ENCODE peak calls at places on chromosomes 3 and 15, in four cellular contexts. K is breast epithelium, U is WERI-Rb-1, X is astrocyte of the cerebellum. G is an unnamed sample.

GRCh38 chr3:182516597-182517336 is 276.5 kb upstream of the ATP11B start:
- DNase-seq in K (no peak), X (no peak), U (no peak), G (no peak)

GRCh38 chr15:61186905-61187865 is 41.9 kb downstream of the RORA start:
- DNase-seq in X (no peak), K (no peak), U (no peak), G (no peak)

GRCh38 chr15:101578443-101578894 is 73.7 kb downstream of the TM2D3 start:
- DNase-seq in K (no peak), U (peak; percentile 49), X (no peak), G (no peak)

GRCh38 chr3:25156526-25157075 is 271.5 kb upstream of the RARB start:
- DNase-seq in X (peak; percentile 63), K (no peak), U (no peak), G (no peak)

GRCh38 chr15:44738340-44738984 is 2.1 kb downstream of the TRIM69 start:
- DNase-seq in U (no peak), X (peak; percentile 57), K (no peak), G (no peak)

GRCh38 chr15:41022487-41023090 is 69.3 kb downstream of the CHAC1 start:
- DNase-seq in U (peak; percentile 47), K (no peak), X (peak; percentile 49), G (no peak)

GRCh38 chr3:32325957-32326356 is 65.7 kb upstream of the CMTM7 start:
- DNase-seq in U (no peak), X (no peak), K (no peak), G (no peak)

GRCh38 chr3:111617912-111618601 is 22.9 kb upstream of the ZBED2 start:
- DNase-seq in X (no peak), K (no peak), U (no peak), G (no peak)

GRCh38 chr15:36966704-36967103 is 133.6 kb downstream of the MEIS2 start:
- DNase-seq in U (no peak), K (no peak), X (no peak), G (no peak)

GRCh38 chr3:169836942-169837275 is 24.2 kb upstream of the LRRC34 start:
- DNase-seq in U (no peak), K (no peak), X (no peak), G (no peak)

GRCh38 chr3:6753536-6753935 is 107.4 kb upstream of the GRM7 start:
- DNase-seq in X (no peak), K (no peak), U (no peak), G (no peak)

GRCh38 chr3:111299070-111299672 is 227.6 kb downstream of the NECTIN3 start:
- DNase-seq in U (no peak), X (peak; percentile 20), K (no peak), G (no peak)

GRCh38 chr3:12884104-12884742 is 42.9 kb upstream of the RPL32 start:
- DNase-seq in K (no peak), U (peak; percentile 65), X (peak; percentile 4), G (no peak)

DNA sequence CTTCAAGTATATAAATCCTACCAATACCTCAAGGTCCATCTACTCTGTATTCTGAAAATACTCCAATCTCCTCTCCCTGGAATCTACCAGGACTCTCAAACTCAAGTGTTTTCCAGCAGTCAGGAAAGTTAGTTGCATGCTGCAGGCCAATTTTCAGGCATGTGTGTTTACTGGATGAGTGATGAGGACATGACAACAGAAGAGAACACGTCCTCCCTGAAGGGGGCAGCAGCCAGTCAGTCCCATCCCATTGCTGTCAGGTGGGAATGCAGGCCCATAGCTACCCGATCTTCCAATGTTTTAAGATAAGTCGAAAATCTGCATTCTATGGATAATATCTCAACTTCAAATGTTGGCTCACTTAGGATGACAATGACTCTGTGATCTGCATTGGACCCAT is 496.2 kb downstream of the FHIT start:
- DNase-seq in U (peak; percentile 56), X (no peak), K (no peak), G (no peak)
- TF ChIP-seq CTCF in U (peak; percentile 88), X (no peak), K (no peak), G (no peak)

DNA sequence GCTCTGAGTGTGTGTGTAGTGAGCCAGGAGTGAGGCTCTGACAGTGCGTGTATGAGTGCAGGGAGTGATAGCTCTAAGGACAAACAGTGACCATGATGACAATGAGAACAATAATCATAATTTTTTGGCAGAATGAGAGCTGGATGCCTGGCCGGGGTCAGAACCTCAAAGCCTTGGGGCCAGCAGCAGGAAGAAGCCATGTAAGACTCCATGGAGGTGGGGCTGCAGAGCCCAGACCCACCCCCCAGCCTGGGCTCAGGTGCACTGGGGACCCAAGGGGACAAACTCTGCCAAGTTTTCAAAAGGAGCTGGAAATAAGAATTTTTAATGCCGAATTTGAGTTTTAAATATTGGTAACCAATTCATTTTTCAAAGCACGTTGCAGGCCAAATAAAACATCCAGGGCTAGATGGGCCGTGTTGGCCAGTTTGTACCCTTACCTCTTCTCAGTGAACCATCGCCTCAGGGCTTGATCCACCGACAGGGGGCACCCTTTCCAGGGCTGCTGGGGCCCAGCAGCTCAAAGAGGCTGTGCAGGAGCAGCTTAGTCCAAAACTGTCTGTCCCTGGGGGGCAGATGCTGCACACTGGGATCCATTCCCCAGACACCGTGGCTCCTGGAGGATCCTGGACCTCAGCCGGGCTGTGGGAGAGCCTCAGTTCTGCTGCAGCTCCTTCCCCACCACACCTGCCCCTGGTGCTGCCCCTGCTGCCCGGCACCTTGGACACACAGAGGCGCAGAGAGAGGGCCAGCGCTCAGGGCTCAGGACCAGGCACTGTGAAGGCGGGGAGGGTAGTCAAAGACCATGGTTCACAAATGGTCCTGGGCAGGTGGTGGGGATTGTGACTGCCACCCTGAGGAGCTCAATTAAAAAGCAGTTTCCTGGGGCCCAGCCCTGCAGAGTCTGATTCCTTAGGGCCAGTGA is 86.1 kb upstream of the PRR20G start:
- DNase-seq in X (no peak), K (no peak), U (peak; percentile 68), G (no peak)
- TF ChIP-seq CTCF in X (peak; percentile 12), K (no peak), U (peak; percentile 84), G (no peak)

GRCh38 chr3:40913192-40913591 is 286.1 kb upstream of the CTNNB1 start:
- DNase-seq in K (no peak), U (no peak), X (no peak), G (no peak)

GRCh38 chr3:40914475-40914874 is 284.8 kb upstream of the CTNNB1 start:
- DNase-seq in U (no peak), X (no peak), K (no peak), G (no peak)

GRCh38 chr3:40913641-40914040 is 285.7 kb upstream of the CTNNB1 start:
- DNase-seq in X (no peak), K (no peak), U (no peak), G (no peak)

GRCh38 chr3:40912461-40912860 is 286.8 kb upstream of the CTNNB1 start:
- DNase-seq in U (no peak), K (no peak), X (no peak), G (no peak)

DNA sequence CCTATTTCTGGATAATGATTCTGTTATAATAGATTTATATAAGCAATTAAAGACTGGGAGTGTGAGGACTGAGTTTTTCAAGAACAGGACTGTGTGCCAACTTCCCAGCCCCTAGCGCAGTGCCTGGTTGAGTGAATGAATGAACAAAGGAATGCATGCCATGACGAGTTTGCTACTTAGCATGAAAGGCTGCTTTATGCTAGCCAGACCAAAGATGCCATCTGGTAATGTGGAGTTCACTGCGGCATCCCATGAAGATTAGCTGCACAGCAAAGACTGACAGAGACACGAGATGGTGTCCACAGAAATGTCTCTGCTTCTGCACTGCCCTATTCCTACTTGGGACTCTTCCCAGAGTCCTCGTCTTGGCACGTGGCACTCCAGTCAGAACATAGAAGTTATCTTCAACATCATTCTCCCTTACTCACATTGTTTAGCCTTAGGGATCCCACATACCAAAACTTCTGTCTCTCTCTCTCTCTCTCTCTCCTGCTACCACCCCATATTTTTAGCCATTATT is 283.9 kb upstream of the CTNNB1 start:
- DNase-seq in K (no peak), U (no peak), X (no peak), G (no peak)
- TF ChIP-seq CTCF in K (no peak), U (no peak), X (no peak), G (no peak)

GRCh38 chr3:100710355-100711198 is 1.3 kb downstream of the TFG start:
- DNase-seq in K (no peak), X (peak; percentile 20), U (peak; percentile 53), G (peak; percentile 21)
- TF ChIP-seq CTCF in K (peak; percentile 6), X (peak; percentile 49), U (peak; percentile 16), G (no peak)

DNA sequence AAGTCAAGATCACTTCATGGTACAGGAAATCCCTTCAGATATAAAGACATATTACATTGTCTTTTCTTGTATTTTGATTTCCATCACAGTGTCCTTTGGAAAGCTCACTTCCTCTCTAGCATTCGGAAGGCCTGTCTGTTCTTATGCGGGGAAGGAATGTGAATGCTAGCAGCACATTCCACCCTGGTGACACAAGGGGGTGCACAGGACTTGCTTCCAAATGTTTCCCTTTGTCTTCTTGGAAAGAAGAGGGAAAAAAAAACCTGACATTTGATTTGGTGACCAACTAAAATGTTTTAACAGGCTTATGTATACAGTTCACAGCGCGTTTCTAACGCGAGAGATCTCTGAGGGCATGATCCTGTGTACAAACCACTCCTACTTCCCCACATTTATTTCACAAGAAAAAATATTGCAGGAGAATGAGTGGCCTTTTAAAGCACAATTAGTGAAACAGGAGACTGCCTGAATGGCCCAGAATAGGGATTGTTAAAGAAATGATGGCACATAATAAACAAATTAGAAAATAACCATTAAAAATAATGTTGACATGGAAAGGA is 107.5 kb upstream of the FXR1 start:
- DNase-seq in U (peak; percentile 53), K (no peak), X (peak; percentile 23), G (no peak)
- TF ChIP-seq CTCF in U (peak; percentile 43), K (no peak), X (peak; percentile 63), G (no peak)

DNA sequence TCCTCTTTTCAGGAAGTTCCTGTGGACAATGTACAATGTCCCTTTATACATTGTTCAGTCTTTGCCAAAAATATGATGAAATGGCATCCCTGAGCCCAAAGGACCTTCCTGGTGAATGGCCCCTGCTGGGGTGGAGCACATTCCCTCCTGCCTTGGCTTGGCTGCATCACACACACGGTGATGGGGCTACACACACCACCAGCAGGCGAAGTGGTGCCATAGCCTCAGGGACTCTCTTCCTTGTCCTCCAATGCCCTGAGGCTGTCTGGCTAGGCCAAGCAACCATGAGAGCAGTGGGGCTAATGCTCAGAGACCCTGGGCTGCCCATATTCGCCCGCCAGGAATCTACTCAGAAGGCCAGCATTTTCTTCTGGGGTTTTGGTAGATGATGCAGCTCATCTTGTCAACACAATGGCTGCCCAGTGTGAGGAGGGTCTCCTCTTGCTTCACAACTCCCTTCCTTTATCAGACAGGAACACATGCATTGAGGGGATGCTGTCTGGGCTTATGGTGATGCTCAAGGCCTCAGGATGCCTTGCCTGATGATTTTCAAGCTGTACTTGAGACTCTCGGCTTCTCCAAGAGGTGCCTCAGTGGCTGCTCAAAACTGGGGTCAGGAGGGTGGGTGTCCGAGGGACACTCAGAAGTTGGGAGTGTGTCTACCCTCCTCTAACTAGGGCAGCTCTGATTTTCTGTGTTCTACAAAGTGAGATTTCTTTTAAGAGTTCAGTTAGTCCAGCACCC is 40.9 kb upstream of the EPHB1 start:
- DNase-seq in X (no peak), K (no peak), U (peak; percentile 15), G (no peak)
- TF ChIP-seq CTCF in X (no peak), K (no peak), U (peak; percentile 55), G (no peak)

GRCh38 chr3:179410999-179411398 is 40.3 kb downstream of the GNB4 start:
- DNase-seq in X (no peak), U (no peak), K (no peak), G (no peak)

GRCh38 chr3:179415377-179415776 is 35.9 kb downstream of the GNB4 start:
- DNase-seq in X (no peak), U (no peak), K (no peak), G (no peak)

GRCh38 chr3:179414804-179415203 is 36.5 kb downstream of the GNB4 start:
- DNase-seq in U (no peak), K (no peak), X (no peak), G (no peak)

DNA sequence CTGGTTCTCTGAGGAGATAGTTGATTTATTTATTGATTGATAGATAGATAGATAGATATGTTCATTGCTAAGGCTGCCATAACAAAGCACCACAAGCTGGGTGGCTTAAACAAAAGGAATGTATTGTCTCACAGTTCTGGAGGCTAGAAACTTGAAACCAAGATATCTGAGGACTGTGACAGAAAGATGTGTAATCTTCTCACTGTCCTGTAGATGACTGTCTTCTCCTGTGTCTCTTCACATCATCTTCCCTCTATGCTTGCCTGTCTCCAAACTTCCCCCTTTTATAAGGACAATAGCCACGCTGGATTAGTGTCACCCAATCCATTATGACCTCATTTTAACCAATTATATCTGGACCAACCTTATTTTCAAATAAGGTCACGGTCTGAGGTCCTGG is 41.0 kb downstream of the GNB4 start:
- DNase-seq in X (no peak), K (no peak), U (no peak), G (no peak)
- TF ChIP-seq CTCF in X (no peak), K (no peak), U (peak; percentile 24), G (no peak)